ENCODE peak calls at places on chromosome 7, in seven cellular contexts. One of them, this sample, is unnamed.

GRCh38 chr7:15495170-15495569 is 66.6 kb downstream of the AGMO start:
- DNase-seq in stomach: no peak
- DNase-seq in HL-60: no peak
- DNase-seq in neural progenitor cell: no peak
- DNase-seq in OCI-LY7: no peak
- DNase-seq in BJ: no peak
- DNase-seq in fibroblast of mammary gland: peak; percentile 28
- DNase-seq in this sample: peak; percentile 9

GRCh38 chr7:98657736-98658135 is 40.7 kb downstream of the NPTX2 start:
- DNase-seq in stomach: no peak
- DNase-seq in OCI-LY7: no peak
- DNase-seq in HL-60: no peak
- DNase-seq in BJ: no peak
- DNase-seq in fibroblast of mammary gland: no peak
- DNase-seq in neural progenitor cell: no peak
- DNase-seq in this sample: no peak

GRCh38 chr7:30281791-30282190 is 2.6 kb upstream of the ZNRF2 start:
- DNase-seq in HL-60: no peak
- DNase-seq in OCI-LY7: no peak
- DNase-seq in neural progenitor cell: no peak
- DNase-seq in BJ: no peak
- DNase-seq in stomach: no peak
- DNase-seq in fibroblast of mammary gland: no peak
- DNase-seq in this sample: no peak

GRCh38 chr7:47351233-47352154 is 230.4 kb downstream of the TNS3 start:
- DNase-seq in neural progenitor cell: peak; percentile 38
- DNase-seq in OCI-LY7: peak; percentile 6
- DNase-seq in fibroblast of mammary gland: no peak
- DNase-seq in stomach: peak; percentile 20
- DNase-seq in BJ: no peak
- DNase-seq in HL-60: no peak
- DNase-seq in this sample: no peak

GRCh38 chr7:47336178-47337020 is 245.5 kb downstream of the TNS3 start:
- DNase-seq in BJ: no peak
- DNase-seq in stomach: no peak
- DNase-seq in OCI-LY7: no peak
- DNase-seq in neural progenitor cell: no peak
- DNase-seq in HL-60: no peak
- DNase-seq in fibroblast of mammary gland: peak; percentile 67
- DNase-seq in this sample: peak; percentile 70

GRCh38 chr7:99949645-99950228 is 20.3 kb upstream of the GJC3 start:
- DNase-seq in OCI-LY7: peak; percentile 23
- DNase-seq in HL-60: no peak
- DNase-seq in BJ: no peak
- DNase-seq in fibroblast of mammary gland: peak; percentile 28
- DNase-seq in stomach: no peak
- DNase-seq in neural progenitor cell: no peak
- DNase-seq in this sample: peak; percentile 45

GRCh38 chr7:45220846-45221245 is 63.3 kb downstream of the RAMP3 start:
- DNase-seq in fibroblast of mammary gland: no peak
- DNase-seq in stomach: no peak
- DNase-seq in BJ: no peak
- DNase-seq in OCI-LY7: no peak
- DNase-seq in HL-60: no peak
- DNase-seq in neural progenitor cell: no peak
- DNase-seq in this sample: no peak

GRCh38 chr7:33661430-33662160 is 243.7 kb upstream of the BMPER start:
- DNase-seq in OCI-LY7: no peak
- DNase-seq in stomach: no peak
- DNase-seq in neural progenitor cell: no peak
- DNase-seq in BJ: no peak
- DNase-seq in fibroblast of mammary gland: no peak
- DNase-seq in HL-60: no peak
- DNase-seq in this sample: no peak

GRCh38 chr7:23470290-23471089 is at the start of gene IGF2BP3:
- DNase-seq in OCI-LY7: peak; percentile 93
- DNase-seq in neural progenitor cell: peak; percentile 97
- DNase-seq in HL-60: peak; percentile 96
- DNase-seq in stomach: no peak
- DNase-seq in BJ: no peak
- DNase-seq in fibroblast of mammary gland: peak; percentile 84
- DNase-seq in this sample: peak; percentile 95

GRCh38 chr7:31603076-31603475 is 83.9 kb upstream of the PPP1R17 start:
- DNase-seq in BJ: no peak
- DNase-seq in HL-60: no peak
- DNase-seq in OCI-LY7: no peak
- DNase-seq in stomach: no peak
- DNase-seq in neural progenitor cell: no peak
- DNase-seq in fibroblast of mammary gland: peak; percentile 1
- DNase-seq in this sample: no peak

GRCh38 chr7:108497082-108497725 is 28.7 kb downstream of the PNPLA8 start:
- DNase-seq in BJ: no peak
- DNase-seq in stomach: peak; percentile 54
- DNase-seq in HL-60: peak; percentile 54
- DNase-seq in OCI-LY7: peak; percentile 77
- DNase-seq in neural progenitor cell: peak; percentile 62
- DNase-seq in fibroblast of mammary gland: peak; percentile 61
- DNase-seq in this sample: peak; percentile 74

GRCh38 chr7:150340024-150340749 is 1.2 kb downstream of the RARRES2 start:
- DNase-seq in OCI-LY7: no peak
- DNase-seq in HL-60: no peak
- DNase-seq in neural progenitor cell: peak; percentile 62
- DNase-seq in BJ: no peak
- DNase-seq in stomach: peak; percentile 55
- DNase-seq in fibroblast of mammary gland: peak; percentile 11
- DNase-seq in this sample: peak; percentile 38
- H3K4me3 ChIP-seq in OCI-LY7: no peak overlapping the region
- H3K4me3 ChIP-seq in HL-60: no peak overlapping the region
- H3K4me3 ChIP-seq in neural progenitor cell: peak overlapping the region; percentile 50
- H3K4me3 ChIP-seq in BJ: peak overlapping the region; percentile 17
- H3K4me3 ChIP-seq in stomach: peak overlapping the region; percentile 60
- H3K4me3 ChIP-seq in fibroblast of mammary gland: no peak overlapping the region
- H3K4me3 ChIP-seq in this sample: peak overlapping the region; percentile 13

DNA sequence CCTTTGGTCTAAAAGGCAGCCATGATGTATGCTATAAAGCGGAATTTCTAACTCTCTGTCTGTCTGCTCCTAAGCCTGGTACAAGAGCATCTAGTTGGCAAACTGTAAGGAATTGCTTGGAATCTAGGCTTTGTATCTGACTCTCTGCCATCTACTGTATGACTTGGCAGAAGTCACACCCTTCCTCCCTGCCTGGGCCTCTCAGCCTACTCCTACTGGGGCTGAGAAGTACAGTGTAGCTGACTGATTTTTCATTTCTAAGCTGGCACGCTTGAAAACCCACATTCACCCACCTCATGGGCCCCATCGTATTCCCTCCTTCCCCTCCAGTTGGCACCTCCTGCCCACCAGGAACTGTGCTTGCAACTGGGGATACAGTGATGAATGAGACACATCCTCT is 435.2 kb downstream of the PLXNA4 start:
- DNase-seq in OCI-LY7: no peak
- DNase-seq in HL-60: no peak
- DNase-seq in stomach: no peak
- DNase-seq in BJ: no peak
- DNase-seq in fibroblast of mammary gland: no peak
- DNase-seq in neural progenitor cell: no peak
- DNase-seq in this sample: peak; percentile 68
- TF ChIP-seq CTCF in OCI-LY7: no peak
- TF ChIP-seq CTCF in HL-60: no peak
- TF ChIP-seq CTCF in stomach: no peak
- TF ChIP-seq CTCF in BJ: no peak
- TF ChIP-seq CTCF in fibroblast of mammary gland: no peak
- TF ChIP-seq CTCF in neural progenitor cell: no peak
- TF ChIP-seq CTCF in this sample: no peak

DNA sequence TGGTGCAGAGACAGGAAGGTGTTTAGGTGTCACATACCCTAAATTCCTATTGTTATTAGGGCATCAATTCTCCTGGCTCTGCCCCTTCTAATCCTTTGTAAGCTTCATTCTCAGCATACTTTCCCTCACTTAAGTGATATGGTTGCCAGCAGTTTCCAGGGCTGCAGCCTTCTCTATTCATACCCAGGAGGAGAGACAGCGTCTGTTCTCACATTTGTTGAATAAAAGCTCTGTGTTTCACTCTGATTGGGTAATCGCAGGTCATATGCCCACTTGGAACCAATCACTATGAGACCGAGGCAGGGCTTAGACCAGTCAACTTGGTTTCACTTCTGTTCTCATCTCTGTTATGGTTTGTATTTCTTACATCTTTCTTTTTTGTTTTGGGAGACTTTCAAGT is 109.6 kb upstream of the MTPN start:
- DNase-seq in OCI-LY7: peak; percentile 44
- DNase-seq in fibroblast of mammary gland: peak; percentile 86
- DNase-seq in neural progenitor cell: peak; percentile 71
- DNase-seq in stomach: peak; percentile 44
- DNase-seq in BJ: peak; percentile 26
- DNase-seq in HL-60: no peak
- DNase-seq in this sample: peak; percentile 94
- H3K4me3 ChIP-seq in OCI-LY7: no peak overlapping the region
- H3K4me3 ChIP-seq in fibroblast of mammary gland: peak overlapping the region; percentile 41
- H3K4me3 ChIP-seq in neural progenitor cell: no peak overlapping the region
- H3K4me3 ChIP-seq in stomach: peak overlapping the region; percentile 31
- H3K4me3 ChIP-seq in BJ: peak overlapping the region; percentile 20
- H3K4me3 ChIP-seq in HL-60: no peak overlapping the region
- H3K4me3 ChIP-seq in this sample: peak overlapping the region; percentile 49

DNA sequence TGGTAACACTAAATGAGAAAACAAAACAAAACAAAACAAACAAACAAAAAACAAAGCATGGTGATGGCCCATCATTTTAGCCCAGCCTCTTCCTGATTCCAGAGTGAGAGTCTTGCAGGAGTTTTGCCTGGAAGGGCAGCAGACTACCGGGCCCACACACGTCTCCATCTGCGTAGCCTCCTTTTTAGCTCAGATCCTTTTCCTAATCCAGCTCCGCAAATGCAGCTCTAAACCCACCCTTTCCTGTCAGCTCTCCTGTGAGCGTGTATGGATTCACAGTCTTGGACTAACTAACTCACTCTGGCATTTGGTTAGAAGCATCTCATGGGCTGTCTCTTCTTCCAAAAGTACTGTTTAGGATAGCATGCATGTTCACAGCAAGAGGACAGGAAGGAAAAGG is 14.0 kb downstream of the OR9A4 start:
- DNase-seq in fibroblast of mammary gland: no peak
- DNase-seq in neural progenitor cell: no peak
- DNase-seq in stomach: no peak
- DNase-seq in BJ: no peak
- DNase-seq in OCI-LY7: no peak
- DNase-seq in HL-60: no peak
- DNase-seq in this sample: no peak
- TF ChIP-seq CTCF in fibroblast of mammary gland: no peak
- TF ChIP-seq CTCF in neural progenitor cell: no peak
- TF ChIP-seq CTCF in stomach: no peak
- TF ChIP-seq CTCF in BJ: no peak
- TF ChIP-seq CTCF in OCI-LY7: no peak
- TF ChIP-seq CTCF in HL-60: no peak
- TF ChIP-seq CTCF in this sample: no peak

GRCh38 chr7:139105037-139105382 is 4.5 kb downstream of the ZC3HAV1 start:
- DNase-seq in stomach: no peak
- DNase-seq in fibroblast of mammary gland: no peak
- DNase-seq in BJ: no peak
- DNase-seq in OCI-LY7: peak; percentile 44
- DNase-seq in HL-60: peak; percentile 41
- DNase-seq in neural progenitor cell: no peak
- DNase-seq in this sample: no peak
- H3K4me3 ChIP-seq in stomach: peak overlapping the region; percentile 29
- H3K4me3 ChIP-seq in fibroblast of mammary gland: no peak overlapping the region
- H3K4me3 ChIP-seq in BJ: no peak overlapping the region
- H3K4me3 ChIP-seq in OCI-LY7: peak overlapping the region; percentile 100
- H3K4me3 ChIP-seq in HL-60: peak overlapping the region; percentile 92
- H3K4me3 ChIP-seq in neural progenitor cell: no peak overlapping the region
- H3K4me3 ChIP-seq in this sample: no peak overlapping the region

DNA sequence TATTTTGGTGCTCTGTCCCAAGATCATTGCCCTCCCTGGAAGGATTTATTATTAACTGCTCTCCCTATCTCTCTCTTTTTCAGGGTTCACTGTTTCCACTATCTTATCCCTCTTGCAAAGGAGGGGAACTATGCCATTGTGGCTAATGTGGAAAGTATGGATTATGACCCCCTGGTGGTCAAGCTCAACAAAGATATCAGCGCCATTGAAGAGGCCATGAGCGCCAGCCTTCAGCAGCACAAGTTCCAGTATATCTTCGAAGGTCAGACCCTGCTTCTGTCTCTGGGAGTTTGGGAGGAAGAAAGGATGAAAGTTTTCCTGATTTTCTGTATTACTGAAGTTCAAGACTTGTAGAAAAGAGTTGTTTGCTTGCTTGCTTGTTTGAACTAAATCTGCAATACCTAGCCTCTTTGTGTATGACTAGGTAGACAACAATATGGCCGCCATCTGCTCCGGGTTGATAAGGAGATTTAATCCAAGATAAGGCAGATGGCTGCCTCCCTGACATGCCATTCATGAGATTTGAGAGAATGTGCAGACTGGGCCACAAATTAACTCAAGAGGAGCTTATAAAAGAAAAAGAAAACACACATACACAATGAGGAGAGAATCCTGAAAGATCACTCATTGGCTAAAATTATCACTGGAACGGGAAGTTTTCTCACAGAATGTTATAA is 122.2 kb upstream of the LRGUK start:
- DNase-seq in HL-60: no peak
- DNase-seq in neural progenitor cell: no peak
- DNase-seq in fibroblast of mammary gland: no peak
- DNase-seq in BJ: no peak
- DNase-seq in stomach: no peak
- DNase-seq in OCI-LY7: no peak
- DNase-seq in this sample: no peak
- TF ChIP-seq CTCF in HL-60: no peak
- TF ChIP-seq CTCF in neural progenitor cell: no peak
- TF ChIP-seq CTCF in fibroblast of mammary gland: no peak
- TF ChIP-seq CTCF in BJ: no peak
- TF ChIP-seq CTCF in stomach: no peak
- TF ChIP-seq CTCF in OCI-LY7: no peak
- TF ChIP-seq CTCF in this sample: no peak

DNA sequence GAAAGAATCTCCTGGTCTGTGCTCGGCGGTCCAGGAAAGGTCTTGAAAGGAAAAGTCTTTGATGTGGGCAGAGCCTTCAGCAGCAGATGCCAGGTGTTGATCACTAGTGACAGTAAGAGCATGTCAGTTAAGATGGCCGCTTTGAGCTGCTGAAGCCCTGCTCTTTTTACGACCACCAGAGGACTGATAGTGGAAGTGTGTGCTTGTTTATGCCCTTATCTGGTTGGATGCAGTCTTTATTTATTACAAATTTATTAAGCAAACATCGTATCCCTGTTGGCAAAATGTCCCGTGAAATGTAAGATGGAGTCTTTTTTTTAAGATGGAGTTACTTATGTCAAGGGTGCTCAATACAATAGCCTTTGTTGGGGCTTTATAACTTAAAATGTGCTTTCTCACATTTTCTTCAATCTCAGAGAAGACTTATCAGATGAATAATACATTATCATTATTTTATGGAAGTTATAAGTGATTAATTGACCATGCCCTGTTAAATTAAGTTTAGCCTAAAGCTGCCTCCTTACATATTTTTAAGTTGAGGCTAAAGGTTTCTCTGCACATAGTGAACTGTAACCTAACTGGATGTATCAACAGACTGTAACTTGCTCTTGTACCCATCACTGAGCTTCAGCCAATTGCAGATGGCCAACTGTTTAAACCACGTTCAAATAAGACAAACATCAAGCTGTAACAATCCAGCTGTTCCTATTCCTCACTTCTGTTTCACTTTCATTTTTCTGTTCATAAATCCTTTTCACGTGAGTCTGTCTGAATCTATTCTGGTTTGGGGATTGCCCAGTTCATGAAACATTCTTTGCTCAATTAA is 97.4 kb upstream of the PIK3CG start:
- DNase-seq in BJ: no peak
- DNase-seq in OCI-LY7: peak; percentile 58
- DNase-seq in HL-60: no peak
- DNase-seq in neural progenitor cell: no peak
- DNase-seq in fibroblast of mammary gland: peak; percentile 52
- DNase-seq in stomach: no peak
- DNase-seq in this sample: peak; percentile 60
- H3K4me3 ChIP-seq in BJ: no peak overlapping the region
- H3K4me3 ChIP-seq in OCI-LY7: peak overlapping the region; percentile 57
- H3K4me3 ChIP-seq in HL-60: no peak overlapping the region
- H3K4me3 ChIP-seq in neural progenitor cell: no peak overlapping the region
- H3K4me3 ChIP-seq in fibroblast of mammary gland: no peak overlapping the region
- H3K4me3 ChIP-seq in stomach: no peak overlapping the region
- H3K4me3 ChIP-seq in this sample: no peak overlapping the region